ENCODE peak calls at places on chromosomes 5 and 9, in seven cellular contexts. Y is A673, R is body of pancreas, I is Peyer's patch, J is stomach, Z is MM.1S, E is neural progenitor cell. C is an unnamed sample.

GRCh38 chr5:8641796-8642505 is 773.0 kb downstream of the MTRR start:
- DNase-seq in Y (no peak), R (no peak), I (no peak), J (no peak), Z (no peak), E (no peak), C (no peak)

GRCh38 chr5:72394688-72395087 is 74.5 kb downstream of the PTCD2 start:
- DNase-seq in Y (peak; percentile 14), R (peak; percentile 20), I (no peak), J (no peak), Z (peak; percentile 16), E (peak; percentile 14), C (no peak)

GRCh38 chr5:117519957-117520500 is 945.4 kb upstream of the SEMA6A start:
- DNase-seq in Y (no peak), R (no peak), I (no peak), J (no peak), Z (no peak), E (no peak), C (no peak)

GRCh38 chr9:34503406-34503805 is 19.4 kb downstream of the ENHO start:
- DNase-seq in Y (no peak), R (no peak), I (no peak), J (no peak), Z (no peak), E (no peak), C (no peak)

GRCh38 chr9:107674937-107675277 is 185.3 kb upstream of the KLF4 start:
- DNase-seq in Y (no peak), R (no peak), I (no peak), J (no peak), Z (no peak), E (no peak), C (no peak)

GRCh38 chr9:91192379-91192775 is 169.3 kb downstream of the AUH start:
- DNase-seq in Y (no peak), R (peak; percentile 54), I (no peak), J (no peak), Z (peak; percentile 99), E (no peak), C (no peak)

GRCh38 chr5:87924451-87924850 is 344.2 kb downstream of the TMEM161B start:
- DNase-seq in Y (no peak), R (no peak), I (no peak), J (no peak), Z (no peak), E (no peak), C (no peak)

GRCh38 chr9:27865031-27865438 is 291.8 kb upstream of the C9orf72 start:
- DNase-seq in Y (peak; percentile 71), R (no peak), I (no peak), J (no peak), Z (no peak), E (no peak), C (no peak)

GRCh38 chr9:89616411-89616810 is 11.6 kb downstream of the GADD45G start:
- DNase-seq in Y (no peak), R (peak; percentile 32), I (no peak), J (no peak), Z (no peak), E (no peak), C (no peak)

GRCh38 chr5:4963265-4963664 is 176.9 kb upstream of the ADAMTS16 start:
- DNase-seq in Y (no peak), R (no peak), I (no peak), J (no peak), Z (no peak), E (no peak), C (no peak)

GRCh38 chr9:133463864-133464615 is 4.3 kb downstream of the CACFD1 start:
- DNase-seq in Y (no peak), R (no peak), I (no peak), J (no peak), Z (no peak), E (no peak), C (no peak)

GRCh38 chr9:86557063-86557766 is 203.0 kb upstream of the TUT7 start:
- DNase-seq in Y (no peak), R (no peak), I (no peak), J (no peak), Z (no peak), E (peak; percentile 8), C (no peak)

GRCh38 chr9:13278023-13278367 is 1.5 kb downstream of the MPDZ start:
- DNase-seq in Y (no peak), R (no peak), I (no peak), J (no peak), Z (no peak), E (no peak), C (no peak)

GRCh38 chr9:13281356-13282016 is 2.0 kb upstream of the MPDZ start:
- DNase-seq in Y (peak; percentile 72), R (no peak), I (no peak), J (no peak), Z (no peak), E (no peak), C (no peak)

GRCh38 chr9:13278368-13279246 is 885 bp downstream of the MPDZ start:
- DNase-seq in Y (peak; percentile 82), R (peak; percentile 43), I (no peak), J (peak; percentile 26), Z (no peak), E (peak; percentile 74), C (no peak)

GRCh38 chr9:13282998-13283397 is 3.5 kb upstream of the MPDZ start:
- DNase-seq in Y (no peak), R (no peak), I (no peak), J (no peak), Z (no peak), E (peak; percentile 26), C (no peak)

DNA sequence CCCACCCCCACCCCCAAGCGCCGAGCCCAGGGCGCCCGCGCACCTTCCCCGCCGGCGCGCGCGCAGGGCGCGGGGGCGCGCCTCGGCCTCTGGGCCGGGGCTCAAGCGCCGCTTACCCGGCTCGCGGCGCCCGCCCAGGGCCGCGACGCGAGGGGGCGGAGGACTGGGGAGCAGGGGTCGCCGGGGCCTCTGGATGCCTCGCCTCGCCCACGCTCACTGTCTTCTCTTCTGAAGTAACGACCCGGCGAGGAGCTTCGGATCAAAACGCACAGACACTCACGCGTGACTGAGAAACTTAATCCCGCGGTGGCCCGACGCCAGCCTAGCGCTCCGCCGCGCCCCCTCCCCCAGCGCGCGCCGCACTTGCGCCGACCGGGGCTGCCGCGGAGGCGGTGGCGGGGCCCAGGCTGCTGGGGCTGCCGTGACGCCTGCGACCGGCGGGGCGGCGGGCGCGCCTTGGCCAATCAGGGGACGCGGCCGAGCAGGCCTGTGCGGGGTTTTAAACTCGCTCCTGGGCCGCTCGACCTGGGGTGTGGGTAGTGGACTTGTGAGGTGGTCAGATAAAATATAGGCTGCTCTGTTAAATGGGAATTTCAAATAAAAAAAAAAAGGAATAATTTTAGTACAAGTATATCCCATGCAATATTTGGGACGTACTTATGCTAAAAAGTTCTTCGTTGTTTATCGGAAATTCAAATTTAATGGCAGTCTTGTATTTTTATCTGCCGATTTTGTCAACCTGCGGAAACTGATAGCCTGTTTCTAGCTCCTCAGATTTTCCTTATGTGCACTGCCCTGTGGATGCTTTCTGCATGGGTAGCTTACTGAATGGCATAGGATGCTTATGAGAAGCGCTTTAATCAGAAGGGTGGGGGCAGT is at the start of gene MPDZ:
- DNase-seq in Y (peak; percentile 82), R (peak; percentile 76), I (no peak), J (peak; percentile 57), Z (no peak), E (peak; percentile 89), C (no peak)
- TF ChIP-seq CTCF in Y (no peak), R (no peak), I (no peak), J (no peak), Z (no peak), E (no peak), C (no peak)

GRCh38 chr9:116358251-116358650 is 204.7 kb downstream of the PAPPA start:
- DNase-seq in Y (no peak), R (no peak), I (no peak), J (no peak), Z (no peak), E (no peak), C (no peak)

GRCh38 chr9:116359958-116360357 is 206.4 kb downstream of the PAPPA start:
- DNase-seq in Y (no peak), R (no peak), I (no peak), J (no peak), Z (no peak), E (no peak), C (no peak)

GRCh38 chr9:116360974-116361373 is 207.4 kb downstream of the PAPPA start:
- DNase-seq in Y (no peak), R (no peak), I (no peak), J (no peak), Z (no peak), E (no peak), C (no peak)

GRCh38 chr9:116362493-116362892 is 208.9 kb downstream of the PAPPA start:
- DNase-seq in Y (no peak), R (no peak), I (no peak), J (no peak), Z (no peak), E (no peak), C (no peak)

DNA sequence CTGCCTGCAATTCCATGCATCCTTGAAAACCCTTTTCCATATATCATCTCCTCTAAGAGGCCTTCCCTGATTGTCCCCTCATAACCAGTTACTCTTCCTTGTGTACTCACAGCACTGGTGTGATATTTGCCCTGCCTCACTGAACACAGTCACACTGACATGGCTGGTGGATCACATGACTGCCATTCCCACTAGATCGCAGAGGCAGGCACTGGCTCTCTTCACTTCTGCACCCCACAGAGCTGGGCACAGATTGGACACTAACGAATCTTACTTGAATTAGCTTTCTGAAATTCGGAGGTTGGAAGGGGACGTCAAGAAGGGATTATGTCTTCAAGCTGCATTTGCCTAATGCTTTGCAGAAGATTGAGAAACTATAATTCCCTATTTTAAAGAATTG is 208.0 kb downstream of the PAPPA start:
- DNase-seq in Y (no peak), R (no peak), I (no peak), J (no peak), Z (no peak), E (peak; percentile 16), C (no peak)
- H3K36me3 ChIP-seq in Y (peaks cover 76% of the 10 kb centered on the region), R (no peaks in the 10 kb centered on the region), I (no peaks in the 10 kb centered on the region), J (no peaks in the 10 kb centered on the region), Z (no peaks in the 10 kb centered on the region), E (no peaks in the 10 kb centered on the region), C (no peaks in the 10 kb centered on the region)

DNA sequence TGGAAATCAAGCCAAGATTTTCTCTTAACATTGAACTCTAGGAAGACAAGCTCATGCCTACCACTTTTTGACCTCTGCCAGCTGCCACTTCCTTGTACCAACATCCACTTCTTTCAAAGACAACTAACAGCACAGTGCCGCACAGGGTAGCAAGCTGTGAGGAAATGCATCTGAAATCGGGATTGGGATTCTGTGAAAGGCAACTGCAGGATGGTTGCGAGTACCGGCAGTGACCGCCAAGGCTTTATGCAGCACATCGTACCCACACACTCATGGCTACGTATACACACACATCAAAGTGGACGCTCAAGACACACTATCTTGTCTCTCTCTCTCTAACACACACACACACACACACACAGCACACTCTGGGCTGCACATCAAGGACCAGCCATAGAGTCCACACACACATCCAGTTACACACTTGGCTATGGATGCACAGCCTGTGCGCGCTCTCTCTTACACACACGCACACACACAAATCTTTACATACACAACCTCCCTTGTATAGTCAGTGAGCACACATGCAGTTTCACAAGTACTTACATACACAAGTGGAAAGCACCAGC is 972 bp downstream of the HTR4 start:
- DNase-seq in Y (no peak), R (no peak), I (no peak), J (no peak), Z (no peak), E (peak; percentile 11), C (no peak)
- H3K4me3 ChIP-seq in Y (no peak overlapping the region), R (no peak overlapping the region), I (peak overlapping the region; percentile 76), J (no peak overlapping the region), Z (no peak overlapping the region), E (peak overlapping the region; percentile 79), C (no peak overlapping the region)

DNA sequence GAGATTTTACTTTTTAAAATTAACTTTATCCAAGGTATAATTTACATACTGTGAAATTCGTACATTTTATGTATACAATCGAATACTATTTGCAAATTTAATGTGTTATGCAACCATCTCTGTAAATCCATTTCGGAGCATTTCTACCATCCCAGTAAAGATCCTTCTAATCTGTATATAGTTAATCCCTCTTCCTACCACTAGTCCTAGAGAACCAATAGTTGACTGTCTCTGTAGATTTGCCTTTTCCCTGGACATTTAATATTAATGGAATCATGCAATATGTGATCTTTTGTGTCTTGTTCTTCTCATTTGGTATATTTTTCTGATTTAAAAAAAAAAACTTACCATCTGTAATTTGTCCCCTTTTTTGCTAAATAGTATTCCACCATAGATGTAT is 74.8 kb downstream of the RAB24 start:
- DNase-seq in Y (no peak), R (no peak), I (no peak), J (no peak), Z (no peak), E (no peak), C (no peak)
- TF ChIP-seq CTCF in Y (no peak), R (no peak), I (no peak), J (no peak), Z (no peak), E (no peak), C (no peak)